ENCODE peak calls at places on chromosomes 13 and 19, in four cellular contexts. S is mesothelial cell of epicardium, D is fibroblast of pulmonary artery, E is AG09319. I is an unnamed sample.

GRCh38 chr13:24564881-24565280 is 52.3 kb upstream of the PARP4 start:
- DNase-seq in S (no peak), D (no peak), E (no peak), I (no peak)

GRCh38 chr19:42114412-42114811 is 17.8 kb downstream of the POU2F2 start:
- DNase-seq in S (no peak), D (no peak), E (no peak), I (peak; percentile 64)

GRCh38 chr13:94054159-94054558 is 425.3 kb downstream of the DCT start:
- DNase-seq in S (no peak), D (no peak), E (no peak), I (no peak)

GRCh38 chr19:33260628-33261418 is 35.2 kb upstream of the SLC7A10 start:
- DNase-seq in S (no peak), D (no peak), E (no peak), I (no peak)

GRCh38 chr13:27621366-27622101 is at the start of gene POLR1D:
- DNase-seq in S (peak; percentile 76), D (peak; percentile 69), E (no peak), I (peak; percentile 84)

GRCh38 chr19:37928527-37929286 is 21.7 kb downstream of the SIPA1L3 start:
- DNase-seq in S (no peak), D (no peak), E (no peak), I (peak; percentile 42)

GRCh38 chr19:32241957-32242710 is 103.3 kb upstream of the ZNF507 start:
- DNase-seq in S (no peak), D (no peak), E (no peak), I (no peak)

GRCh38 chr13:41622545-41623429 is 165.4 kb downstream of the RGCC start:
- DNase-seq in S (no peak), D (peak; percentile 61), E (no peak), I (no peak)

GRCh38 chr19:39563408-39563807 is 23.4 kb upstream of the EID2 start:
- DNase-seq in S (no peak), D (peak; percentile 40), E (no peak), I (no peak)

GRCh38 chr19:55095260-55096060 is 19.8 kb downstream of the EPS8L1 start:
- DNase-seq in S (no peak), D (no peak), E (no peak), I (no peak)

GRCh38 chr13:39505151-39505550 is 97.8 kb downstream of the LHFPL6 start:
- DNase-seq in S (no peak), D (no peak), E (no peak), I (no peak)

GRCh38 chr13:100534911-100535310 is 53.7 kb downstream of the GGACT start:
- DNase-seq in S (no peak), D (no peak), E (no peak), I (no peak)

GRCh38 chr19:58516964-58517833 is 2.4 kb downstream of the ZBTB45 start:
- DNase-seq in S (no peak), D (no peak), E (no peak), I (no peak)

GRCh38 chr19:49677232-49677881 is at the start of gene PRMT1:
- DNase-seq in S (peak; percentile 71), D (peak; percentile 21), E (no peak), I (peak; percentile 71)

GRCh38 chr19:38304866-38305429 is 897 bp downstream of the C19orf33 start:
- DNase-seq in S (no peak), D (no peak), E (no peak), I (no peak)

GRCh38 chr19:1131718-1132552 is 28.1 kb downstream of the GPX4 start:
- DNase-seq in S (peak; percentile 73), D (peak; percentile 92), E (peak; percentile 81), I (peak; percentile 76)

GRCh38 chr13:32736648-32737047 is 150.4 kb downstream of the PDS5B start:
- DNase-seq in S (no peak), D (no peak), E (no peak), I (no peak)

DNA sequence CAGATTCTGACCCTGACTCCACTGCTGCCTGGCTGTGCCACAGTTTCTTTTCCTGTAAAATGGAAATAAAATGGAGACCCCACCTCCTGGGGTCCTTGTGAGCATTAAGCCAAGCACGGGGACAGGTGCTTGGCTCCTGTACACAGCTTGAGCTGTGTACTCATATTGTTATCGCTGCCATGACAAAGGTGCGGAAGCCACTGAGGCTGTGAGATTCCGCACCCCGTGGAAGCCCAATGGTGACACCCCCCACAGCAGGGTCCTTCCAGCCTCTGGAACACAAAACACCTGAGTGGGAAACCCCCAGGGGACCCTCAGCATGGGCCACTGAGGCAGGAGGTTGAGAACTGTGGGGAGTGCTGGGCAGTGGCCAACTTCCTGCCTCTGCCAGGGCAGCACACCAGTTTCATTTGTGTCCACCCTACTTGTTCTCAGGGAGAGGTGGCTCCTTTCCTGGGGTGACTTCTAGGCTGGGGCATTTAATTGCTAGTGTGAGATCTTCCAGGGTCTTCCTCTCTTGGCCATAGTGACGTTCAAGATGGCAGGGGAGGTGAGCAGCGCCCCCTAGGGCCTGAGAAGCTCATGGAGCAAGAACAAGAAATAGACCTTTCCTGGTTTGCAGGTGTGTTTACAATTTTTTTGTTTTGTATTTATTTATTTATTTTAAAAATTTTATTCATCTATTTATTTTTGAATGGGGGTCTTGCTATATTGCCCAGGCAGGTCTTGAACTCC is 5.4 kb upstream of the JSRP1 start:
- DNase-seq in S (no peak), D (peak; percentile 38), E (no peak), I (no peak)
- TF ChIP-seq CTCF in S (peak; percentile 34), D (peak; percentile 67), E (peak; percentile 45), I (no peak)

GRCh38 chr13:44819245-44819644 is 170.0 kb downstream of the NUFIP1 start:
- DNase-seq in S (no peak), D (peak; percentile 82), E (no peak), I (no peak)

GRCh38 chr13:44819762-44820161 is 169.5 kb downstream of the NUFIP1 start:
- DNase-seq in S (no peak), D (no peak), E (no peak), I (no peak)

GRCh38 chr13:44818016-44818415 is 171.3 kb downstream of the NUFIP1 start:
- DNase-seq in S (no peak), D (no peak), E (no peak), I (no peak)

GRCh38 chr13:44816701-44817684 is 172.3 kb downstream of the NUFIP1 start:
- DNase-seq in S (no peak), D (peak; percentile 38), E (no peak), I (no peak)

GRCh38 chr13:44818428-44818827 is 170.8 kb downstream of the NUFIP1 start:
- DNase-seq in S (no peak), D (peak; percentile 36), E (no peak), I (no peak)
- TF ChIP-seq CTCF in S (no peak), D (peak; percentile 15), E (no peak), I (no peak)

GRCh38 chr13:51914137-51914493 is 52.3 kb downstream of the CCDC70 start:
- DNase-seq in S (no peak), D (no peak), E (no peak), I (no peak)

GRCh38 chr13:51910508-51910907 is 48.7 kb downstream of the CCDC70 start:
- DNase-seq in S (no peak), D (no peak), E (no peak), I (no peak)

GRCh38 chr13:51912511-51913225 is 50.9 kb downstream of the CCDC70 start:
- DNase-seq in S (no peak), D (no peak), E (no peak), I (no peak)

GRCh38 chr13:51913421-51914136 is 51.8 kb downstream of the CCDC70 start:
- DNase-seq in S (no peak), D (no peak), E (no peak), I (no peak)

DNA sequence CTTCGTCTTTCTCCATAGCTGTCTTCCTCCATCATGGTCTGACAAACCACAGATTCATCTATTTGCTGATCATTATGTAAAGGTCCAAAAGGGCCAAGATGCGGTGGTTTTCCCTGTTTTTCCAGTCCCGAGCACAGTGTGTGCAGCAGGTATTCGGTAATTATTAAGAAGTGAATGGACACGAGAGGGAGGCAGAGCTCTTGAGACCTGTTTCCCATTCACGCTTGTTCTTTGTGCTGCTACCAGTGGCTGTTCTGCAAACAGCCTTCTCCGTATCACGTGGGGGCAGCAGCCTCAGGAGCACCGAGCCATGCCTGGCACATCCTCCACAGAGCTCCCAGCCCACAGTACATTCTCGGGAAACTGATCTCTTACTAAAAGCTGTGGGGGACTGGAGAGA is 50.3 kb downstream of the CCDC70 start:
- DNase-seq in S (no peak), D (no peak), E (no peak), I (no peak)
- TF ChIP-seq CTCF in S (no peak), D (no peak), E (no peak), I (no peak)

GRCh38 chr19:18408053-18408476 is 10.6 kb upstream of the LRRC25 start:
- DNase-seq in S (no peak), D (no peak), E (no peak), I (peak; percentile 81)
- TF ChIP-seq CTCF in S (no peak), D (peak; percentile 61), E (peak; percentile 44), I (no peak)

DNA sequence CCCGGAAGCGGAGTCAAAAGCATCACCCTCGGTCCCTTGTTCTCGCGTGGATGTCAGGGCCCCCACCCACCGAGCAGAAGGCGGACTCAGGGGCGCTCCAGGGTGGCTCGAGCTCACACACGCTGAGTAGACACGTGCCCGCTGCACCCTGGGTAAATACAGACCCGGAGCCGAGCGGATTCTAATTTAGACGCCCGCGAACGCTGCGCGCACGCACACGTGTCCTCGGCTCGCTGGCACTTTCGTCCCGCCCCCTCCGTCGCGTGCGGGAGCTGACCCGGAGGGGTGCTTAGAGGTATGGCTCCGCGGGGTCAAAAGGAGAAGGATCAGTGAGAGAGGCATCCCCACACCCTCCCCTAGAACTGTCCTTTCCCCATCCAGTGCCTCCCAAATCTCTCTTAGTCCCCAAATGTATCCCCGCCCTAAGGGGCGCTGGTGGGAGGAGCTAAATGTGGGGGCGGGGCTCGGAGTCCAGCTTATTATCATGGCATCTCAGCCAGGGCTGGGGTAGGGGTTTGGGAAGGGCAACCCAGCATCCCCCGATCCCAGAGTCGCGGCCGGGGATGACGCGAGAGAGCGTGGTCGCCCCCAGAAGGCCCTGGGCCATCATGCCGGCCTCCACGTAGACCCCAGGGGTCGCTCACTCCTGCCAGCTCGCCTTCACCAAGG is 451 bp upstream of the ICAM5 start:
- DNase-seq in S (no peak), D (peak; percentile 47), E (no peak), I (peak; percentile 57)
- TF ChIP-seq CTCF in S (no peak), D (no peak), E (no peak), I (no peak)

GRCh38 chr19:21694171-21694906 is 73.0 kb downstream of the ZNF100 start:
- DNase-seq in S (no peak), D (no peak), E (no peak), I (no peak)

GRCh38 chr19:21697698-21698097 is 69.7 kb downstream of the ZNF100 start:
- DNase-seq in S (no peak), D (no peak), E (no peak), I (no peak)

GRCh38 chr19:21697171-21697570 is 70.2 kb downstream of the ZNF100 start:
- DNase-seq in S (no peak), D (no peak), E (no peak), I (no peak)

GRCh38 chr19:21699197-21699596 is 68.2 kb downstream of the ZNF100 start:
- DNase-seq in S (no peak), D (no peak), E (no peak), I (no peak)

DNA sequence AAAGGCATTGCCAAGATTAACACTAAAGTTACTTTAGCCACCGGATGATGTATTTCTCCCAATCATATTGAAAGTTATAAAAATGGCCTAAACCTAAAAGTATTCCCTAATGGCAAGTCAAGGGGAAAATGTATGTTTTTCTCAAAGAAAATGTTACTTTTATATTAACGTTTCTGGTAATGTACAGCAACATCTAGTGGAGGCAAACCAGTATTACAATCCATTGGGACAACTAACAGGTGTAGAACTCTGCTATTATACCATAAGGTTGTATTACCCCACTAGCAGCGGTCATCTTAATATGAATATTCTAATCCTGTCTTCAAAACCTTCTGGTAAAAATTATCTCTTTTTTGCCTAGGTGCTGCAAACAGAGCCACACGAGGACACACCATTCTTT is 69.2 kb downstream of the ZNF100 start:
- DNase-seq in S (no peak), D (peak; percentile 29), E (no peak), I (no peak)
- TF ChIP-seq CTCF in S (peak; percentile 66), D (peak; percentile 34), E (peak; percentile 35), I (no peak)